ENCODE peak calls at places on chromosomes 6 and 20, in nine cellular contexts. D is endothelial cell of umbilical vein; W is cardiac muscle cell; T is NCI-H82; S is activated T-cell treated with anti-CD3 and anti-CD28 coated beads, Interleukin-2, amount 50 U/mL, for 48 hours; U is HTR-8/SVneo; L is transverse colon; Q is NCI-H345; A is A549. V is an unnamed sample.

GRCh38 chr20:58989196-58989595 is 8.1 kb downstream of the NELFCD start:
- DNase-seq in Q (no peak), T (no peak), A (no peak), W (no peak), U (no peak), D (no peak), L (no peak), S (peak; percentile 1), V (no peak)

GRCh38 chr6:167706313-167707109 is 120.2 kb upstream of the AFDN start:
- DNase-seq in D (no peak), L (no peak), T (no peak), U (no peak), A (no peak), Q (no peak), W (peak; percentile 34), S (peak; percentile 75), V (no peak)

GRCh38 chr6:13013681-13014550 is 297.3 kb downstream of the PHACTR1 start:
- DNase-seq in U (no peak), L (no peak), T (peak; percentile 29), D (peak; percentile 19), W (peak; percentile 37), A (peak; percentile 6), S (peak; percentile 19), Q (no peak), V (no peak)

GRCh38 chr6:25889877-25890853 is 16.1 kb upstream of the SLC17A3 start:
- DNase-seq in D (peak; percentile 73), W (peak; percentile 78), T (peak; percentile 69), Q (peak; percentile 60), U (peak; percentile 47), S (no peak), L (peak; percentile 20), A (peak; percentile 47), V (peak; percentile 22)

GRCh38 chr20:53534037-53534436 is 59.6 kb downstream of the ZNF217 start:
- DNase-seq in S (no peak), W (no peak), A (no peak), D (no peak), T (no peak), L (no peak), U (no peak), Q (no peak), V (no peak)

GRCh38 chr6:10000461-10000992 is 414.3 kb downstream of the TFAP2A start:
- DNase-seq in Q (no peak), W (no peak), L (no peak), T (no peak), A (peak; percentile 31), D (no peak), U (no peak), S (no peak), V (no peak)

GRCh38 chr6:100553243-100553642 is 88.5 kb upstream of the SIM1 start:
- DNase-seq in L (no peak), Q (peak; percentile 8), W (no peak), A (no peak), D (no peak), S (no peak), T (peak; percentile 16), U (no peak), V (peak; percentile 54)

GRCh38 chr6:170086639-170087420 is 204.0 kb downstream of the DLL1 start:
- DNase-seq in U (no peak), S (peak; percentile 6), W (no peak), T (no peak), D (no peak), A (no peak), Q (no peak), L (peak; percentile 7), V (no peak)

GRCh38 chr6:168221000-168221399 is 98.6 kb downstream of the DACT2 start:
- DNase-seq in U (no peak), S (no peak), T (no peak), Q (peak; percentile 22), W (no peak), D (no peak), A (no peak), L (no peak), V (no peak)

GRCh38 chr20:62936996-62937352 is 973 bp upstream of the GID8 start:
- DNase-seq in T (no peak), W (peak; percentile 40), Q (no peak), A (peak; percentile 39), U (peak; percentile 57), L (no peak), D (peak; percentile 65), S (no peak), V (no peak)

GRCh38 chr6:41734666-41735426 is 562 bp downstream of the TFEB start:
- DNase-seq in W (peak; percentile 84), S (peak; percentile 80), U (peak; percentile 76), D (peak; percentile 72), Q (peak; percentile 81), A (peak; percentile 80), T (peak; percentile 83), L (peak; percentile 86), V (peak; percentile 47)

GRCh38 chr6:143187173-143187908 is 126.7 kb downstream of the AIG1 start:
- DNase-seq in L (no peak), Q (no peak), U (no peak), W (peak; percentile 71), D (no peak), S (no peak), T (no peak), A (no peak), V (no peak)

GRCh38 chr6:56772737-56773184 is 130.1 kb upstream of the DST start:
- DNase-seq in Q (no peak), U (peak; percentile 60), L (no peak), D (peak; percentile 56), T (peak; percentile 17), S (no peak), A (peak; percentile 51), W (peak; percentile 81), V (no peak)

GRCh38 chr6:111013144-111013905 is 31.5 kb downstream of the RPF2 start:
- DNase-seq in W (no peak), T (no peak), Q (peak; percentile 11), L (no peak), S (no peak), D (no peak), A (no peak), U (no peak), V (no peak)

V was measured in SHP77.